ENCODE peak calls at places on chromosomes 4 and X, in four cellular contexts. S is IMR-90, Z is HepG2, N is GM12878. X is an unnamed sample.

GRCh38 chr4:139461022-139461421 is 7.1 kb downstream of the RAB33B start:
- DNase-seq in S (no peak), Z (no peak), N (no peak), X (peak; percentile 12)

GRCh38 chrX:153633607-153634180 is 13.3 kb upstream of the DUSP9 start:
- DNase-seq in S (no peak), Z (no peak), N (no peak), X (no peak)

GRCh38 chr4:152344001-152344400 is 191.9 kb downstream of the FBXW7 start:
- DNase-seq in S (no peak), N (no peak), Z (no peak), X (no peak)

GRCh38 chr4:4506961-4507360 is 34.9 kb downstream of the STX18 start:
- DNase-seq in Z (no peak), N (no peak), S (no peak), X (no peak)

GRCh38 chr4:45855857-45856256 is 268.0 kb downstream of the GABRG1 start:
- DNase-seq in N (no peak), Z (no peak), S (no peak), X (no peak)

GRCh38 chrX:74277320-74277719 is 26.7 kb upstream of the ZCCHC13 start:
- DNase-seq in N (no peak), S (no peak), Z (no peak), X (no peak)

GRCh38 chr4:41177016-41177415 is 37.3 kb downstream of the APBB2 start:
- DNase-seq in Z (peak; percentile 80), N (no peak), S (peak; percentile 84), X (peak; percentile 16)

GRCh38 chr4:3256230-3257124 is 7.5 kb downstream of the MSANTD1 start:
- DNase-seq in Z (no peak), N (no peak), S (no peak), X (no peak)

GRCh38 chr4:38016698-38017097 is 56.5 kb downstream of the PTTG2 start:
- DNase-seq in S (no peak), Z (no peak), N (no peak), X (no peak)

GRCh38 chr4:15232725-15233597 is 194.9 kb upstream of the C1QTNF7 start:
- DNase-seq in S (peak; percentile 83), Z (peak; percentile 33), N (no peak), X (no peak)

GRCh38 chr4:6965329-6965728 is 55.7 kb downstream of the TBC1D14 start:
- DNase-seq in S (no peak), Z (no peak), N (no peak), X (no peak)

GRCh38 chrX:74234829-74235228 is 69.2 kb upstream of the ZCCHC13 start:
- DNase-seq in S (no peak), N (no peak), Z (no peak), X (peak; percentile 27)

GRCh38 chrX:107718156-107718621 is 57.4 kb downstream of the TSC22D3 start:
- DNase-seq in S (peak; percentile 78), Z (peak; percentile 44), N (no peak), X (peak; percentile 86)

GRCh38 chr4:183295711-183296110 is 24.4 kb downstream of the CLDN22 start:
- DNase-seq in N (no peak), S (no peak), Z (no peak), X (no peak)

GRCh38 chr4:114458728-114459127 is 139.9 kb upstream of the UGT8 start:
- DNase-seq in N (no peak), Z (no peak), S (no peak), X (no peak)

GRCh38 chrX:136162827-136163427 is 15.6 kb downstream of the FHL1 start:
- DNase-seq in Z (peak; percentile 13), N (no peak), S (peak; percentile 43), X (peak; percentile 59)

GRCh38 chrX:641671-642435 is 11.3 kb downstream of the SHOX start:
- DNase-seq in S (no peak), Z (no peak), N (no peak), X (no peak)

GRCh38 chr4:10207116-10207515 is 90.5 kb upstream of the WDR1 start:
- DNase-seq in Z (no peak), N (no peak), S (no peak), X (no peak)

GRCh38 chr4:173534439-173534838 is 4.4 kb upstream of the HAND2 start:
- DNase-seq in N (no peak), S (no peak), Z (no peak), X (no peak)

GRCh38 chrX:68935362-68935761 is 106.5 kb downstream of the EFNB1 start:
- DNase-seq in N (no peak), S (no peak), Z (no peak), X (no peak)

GRCh38 chr4:151690164-151690856 is 70.5 kb downstream of the GATB start:
- DNase-seq in N (no peak), Z (no peak), S (peak; percentile 74), X (no peak)

GRCh38 chrX:374566-374965 is 12.1 kb downstream of the PPP2R3B start:
- DNase-seq in Z (no peak), N (no peak), S (peak; percentile 19), X (no peak)

GRCh38 chr4:10183462-10183861 is 66.9 kb upstream of the WDR1 start:
- DNase-seq in S (no peak), N (no peak), Z (no peak), X (no peak)

GRCh38 chr4:83894831-83895230 is 358.9 kb downstream of the GPAT3 start:
- DNase-seq in S (no peak), N (no peak), Z (no peak), X (no peak)

GRCh38 chr4:38925492-38926418 is 58.1 kb downstream of the FAM114A1 start:
- DNase-seq in N (no peak), S (no peak), Z (no peak), X (no peak)

GRCh38 chrX:37608156-37608555 is 36.7 kb downstream of the LANCL3 start:
- DNase-seq in N (no peak), S (no peak), Z (no peak), X (no peak)

GRCh38 chr4:65416875-65417274 is 253.4 kb downstream of the EPHA5 start:
- DNase-seq in Z (no peak), S (no peak), N (no peak), X (peak; percentile 7)

GRCh38 chr4:183631577-183632198 is 27.3 kb downstream of the RWDD4 start:
- DNase-seq in Z (no peak), S (no peak), N (no peak), X (no peak)

GRCh38 chrX:154918060-154918483 is 31.9 kb downstream of the F8A1 start:
- DNase-seq in S (peak; percentile 80), Z (peak; percentile 48), N (peak; percentile 16), X (peak; percentile 74)

GRCh38 chr4:121177238-121178137 is 13.4 kb upstream of the TNIP3 start:
- DNase-seq in S (no peak), Z (no peak), N (no peak), X (no peak)

GRCh38 chrX:151974336-151975227 is at the start of gene GABRE:
- DNase-seq in Z (no peak), N (no peak), S (no peak), X (no peak)

GRCh38 chrX:40720811-40721210 is 14.5 kb downstream of the MED14 start:
- DNase-seq in N (no peak), S (no peak), Z (no peak), X (no peak)

GRCh38 chrX:123432362-123433150 is 248.5 kb downstream of the GRIA3 start:
- DNase-seq in S (no peak), N (no peak), Z (no peak), X (no peak)

GRCh38 chrX:8139713-8140112 is 31.4 kb downstream of the VCX2 start:
- DNase-seq in N (no peak), S (no peak), Z (no peak), X (no peak)

GRCh38 chr4:125891597-125892258 is 577.0 kb downstream of the FAT4 start:
- DNase-seq in S (peak; percentile 98), Z (no peak), N (no peak), X (no peak)

DNA sequence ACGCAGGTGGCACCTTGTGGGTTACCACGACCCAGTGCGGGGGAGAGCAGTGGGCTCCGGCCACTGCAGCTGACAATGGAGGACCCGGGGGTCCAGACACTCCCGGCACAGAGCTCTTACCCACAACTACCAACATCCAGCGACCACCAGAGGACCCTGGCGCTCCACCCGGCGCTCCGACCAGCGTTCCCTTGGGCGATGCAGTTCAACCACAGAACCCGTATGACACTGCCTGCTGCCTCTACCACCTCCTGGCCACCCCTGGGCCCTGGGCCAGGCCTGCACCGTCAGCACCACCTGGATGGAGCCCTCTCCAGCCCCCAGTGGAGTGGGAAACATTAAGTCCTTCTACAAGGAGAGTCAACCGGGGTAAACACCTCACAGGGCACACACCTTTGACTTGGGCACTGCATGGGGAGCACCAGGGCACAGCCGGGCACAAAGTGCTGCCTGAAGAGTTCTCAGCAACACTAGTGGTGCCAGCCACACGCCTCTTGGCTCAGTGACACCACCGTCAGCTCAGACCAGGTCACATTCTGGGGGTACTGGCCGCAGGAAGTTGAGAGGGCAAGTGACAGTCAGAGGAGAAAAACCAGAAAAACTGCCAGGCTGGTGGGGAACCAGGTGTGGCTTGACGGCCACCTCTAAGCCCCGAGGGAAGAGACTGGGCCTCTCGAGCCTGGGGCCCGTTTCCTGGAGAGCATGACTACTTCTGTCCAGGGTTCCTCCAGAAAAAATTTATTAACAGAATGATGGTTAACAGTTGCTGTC is 2.6 kb downstream of the CTBP1 start:
- DNase-seq in S (no peak), N (no peak), Z (no peak), X (no peak)
- TF ChIP-seq BHLHE40 in S (no peak), N (no peak), Z (no peak), X (no peak)

DNA sequence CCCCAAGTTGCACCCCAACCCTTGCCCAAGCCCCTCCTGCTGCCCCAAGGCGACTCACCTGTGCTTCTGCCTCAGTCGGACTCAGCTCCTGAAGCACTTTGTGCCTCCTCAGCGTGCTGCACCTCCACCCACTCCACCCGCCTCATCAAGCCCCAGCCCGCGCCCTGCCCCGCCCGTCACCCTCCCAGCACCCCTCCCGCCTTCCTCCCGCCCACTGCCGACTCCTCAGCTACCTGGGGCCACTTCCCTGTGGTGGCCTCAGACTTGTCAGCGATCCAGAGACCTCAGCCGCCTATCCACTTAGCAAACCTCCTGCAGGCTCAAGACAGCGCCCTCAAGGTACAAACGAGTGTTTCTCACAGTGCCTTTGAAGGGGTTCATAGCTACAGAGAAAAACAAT is 19.6 kb upstream of the IQCM start:
- DNase-seq in N (no peak), S (no peak), Z (no peak), X (no peak)
- TF ChIP-seq CEBPB in N (no peak), S (no peak), Z (no peak), X (no peak)

GRCh38 chr4:158715787-158716186 is 7.4 kb downstream of the PPID start:
- DNase-seq in Z (no peak), S (no peak), N (no peak), X (no peak)

GRCh38 chr4:158714937-158715336 is 8.3 kb downstream of the PPID start:
- DNase-seq in N (no peak), S (no peak), Z (no peak), X (no peak)

GRCh38 chr4:158710814-158711213 is 12.4 kb downstream of the PPID start:
- DNase-seq in S (peak; percentile 8), Z (no peak), N (no peak), X (peak; percentile 11)
- TF ChIP-seq BHLHE40 in S (no peak), Z (no peak), N (no peak), X (no peak)

DNA sequence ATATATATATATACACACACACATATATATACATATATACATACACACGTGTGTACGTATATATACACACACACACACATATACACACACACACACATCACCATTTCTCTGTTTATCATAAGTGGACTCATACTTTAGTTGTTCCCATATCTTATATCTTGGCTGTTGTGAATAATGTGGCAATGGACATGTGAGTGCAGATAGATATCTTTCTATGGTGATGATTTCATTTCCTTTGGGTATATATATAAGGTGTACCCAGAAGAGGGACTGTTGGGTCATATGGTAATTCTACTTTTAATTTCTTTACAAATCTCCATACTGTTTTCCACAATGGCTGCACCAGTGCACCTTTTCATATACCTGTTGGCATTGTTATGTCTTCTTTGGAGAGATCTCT is 105.9 kb downstream of the LARP1B start:
- DNase-seq in Z (no peak), N (no peak), S (no peak), X (no peak)
- TF ChIP-seq CEBPB in Z (no peak), N (no peak), S (no peak), X (no peak)

GRCh38 chr4:124480061-124480460 is 232.5 kb downstream of the ANKRD50 start:
- DNase-seq in N (no peak), S (no peak), Z (peak; percentile 1), X (no peak)
- TF ChIP-seq BHLHE40 in N (no peak), S (no peak), Z (no peak), X (no peak)